ENCODE peak calls at places on chromosomes 4 and X, in four cellular contexts. H is tibial nerve, I is A549, A is cardiac muscle cell. G is an unnamed sample.

GRCh38 chrX:145817299-145817665 is 347 bp upstream of the SLITRK2 start:
- DNase-seq in H (no peak), I (no peak), A (peak; percentile 1), G (no peak)

GRCh38 chr4:147312376-147313046 is 168.4 kb upstream of the EDNRA start:
- DNase-seq in H (no peak), I (no peak), A (peak; percentile 70), G (no peak)

GRCh38 chr4:146654976-146655761 is 16.5 kb downstream of the POU4F2 start:
- DNase-seq in H (no peak), I (no peak), A (peak; percentile 38), G (no peak)

GRCh38 chrX:44012484-44013096 is 39.4 kb upstream of the NDP start:
- DNase-seq in H (peak; percentile 5), I (peak; percentile 31), A (peak; percentile 50), G (peak; percentile 18)

GRCh38 chrX:66635360-66635759 is 3.5 kb downstream of the EDA2R start:
- DNase-seq in H (no peak), I (no peak), A (peak; percentile 72), G (no peak)

GRCh38 chrX:23118890-23119527 is 119.2 kb downstream of the DDX53 start:
- DNase-seq in H (no peak), I (no peak), A (no peak), G (no peak)

GRCh38 chrX:153646620-153647373 is at the start of gene DUSP9:
- DNase-seq in H (no peak), I (peak; percentile 69), A (peak; percentile 37), G (no peak)

GRCh38 chr4:8907596-8908205 is 36.1 kb upstream of the HMX1 start:
- DNase-seq in H (no peak), I (no peak), A (no peak), G (no peak)

GRCh38 chr4:7295917-7296660 is 103.8 kb downstream of the SORCS2 start:
- DNase-seq in H (peak; percentile 61), I (peak; percentile 18), A (peak; percentile 39), G (no peak)

GRCh38 chrX:12956704-12957541 is 18.0 kb upstream of the TMSB4X start:
- DNase-seq in H (no peak), I (peak; percentile 52), A (peak; percentile 56), G (peak; percentile 19)

GRCh38 chrX:113399501-113400192 is 559.0 kb upstream of the AMOT start:
- DNase-seq in H (no peak), I (no peak), A (peak; percentile 16), G (no peak)

GRCh38 chr4:1499465-1499864 is 93.2 kb upstream of the NKX1-1 start:
- DNase-seq in H (no peak), I (no peak), A (no peak), G (no peak)

GRCh38 chr4:55437823-55438222 is 42.1 kb downstream of the TMEM165 start:
- DNase-seq in H (no peak), I (no peak), A (no peak), G (no peak)

GRCh38 chr4:23717528-23718248 is 172.2 kb downstream of the PPARGC1A start:
- DNase-seq in H (no peak), I (peak; percentile 37), A (peak; percentile 43), G (no peak)

GRCh38 chr4:54322817-54323417 is 93.8 kb downstream of the PDGFRA start:
- DNase-seq in H (peak; percentile 73), I (peak; percentile 37), A (peak; percentile 70), G (peak; percentile 30)

GRCh38 chr4:48315728-48316630 is 25.4 kb upstream of the SLAIN2 start:
- DNase-seq in H (peak; percentile 24), I (peak; percentile 27), A (peak; percentile 83), G (no peak)

GRCh38 chrX:118727686-118728339 is 407 bp downstream of the IL13RA1 start:
- DNase-seq in H (no peak), I (no peak), A (peak; percentile 39), G (peak; percentile 23)

GRCh38 chrX:45011131-45011530 is 138.1 kb downstream of the KDM6A start:
- DNase-seq in H (no peak), I (peak; percentile 25), A (peak; percentile 20), G (no peak)

GRCh38 chr4:148203056-148203898 is 238.9 kb downstream of the NR3C2 start:
- DNase-seq in H (no peak), I (no peak), A (no peak), G (no peak)

GRCh38 chr4:84582988-84583870 is at the start of gene CDS1:
- DNase-seq in H (no peak), I (peak; percentile 6), A (no peak), G (no peak)

GRCh38 chrX:50874878-50875277 is 35.7 kb upstream of the BMP15 start:
- DNase-seq in H (no peak), I (no peak), A (no peak), G (no peak)

GRCh38 chrX:149493567-149494562 is 11.2 kb downstream of the IDS start:
- DNase-seq in H (no peak), I (no peak), A (no peak), G (no peak)

GRCh38 chrX:151384807-151385206 is 12.2 kb upstream of the VMA21 start:
- DNase-seq in H (no peak), I (no peak), A (no peak), G (no peak)

GRCh38 chr4:14022428-14022827 is 394.9 kb upstream of the BOD1L1 start:
- DNase-seq in H (no peak), I (no peak), A (peak; percentile 25), G (no peak)

GRCh38 chr4:30865676-30866075 is 145.5 kb downstream of the PCDH7 start:
- DNase-seq in H (no peak), I (no peak), A (no peak), G (no peak)

GRCh38 chrX:107561468-107562215 is 66.7 kb upstream of the PRPS1 start:
- DNase-seq in H (no peak), I (no peak), A (peak; percentile 7), G (no peak)

GRCh38 chrX:71652405-71652804 is 14.9 kb upstream of the LOC101059915 start:
- DNase-seq in H (peak; percentile 63), I (peak; percentile 39), A (peak; percentile 65), G (no peak)

GRCh38 chr4:87353592-87353991 is 30.9 kb upstream of the HSD17B13 start:
- DNase-seq in H (peak; percentile 48), I (no peak), A (peak; percentile 71), G (no peak)

GRCh38 chr4:20137176-20137575 is 114.5 kb upstream of the SLIT2 start:
- DNase-seq in H (no peak), I (no peak), A (peak; percentile 30), G (no peak)

GRCh38 chr4:1720163-1720983 is 750 bp downstream of the TMEM129 start:
- DNase-seq in H (no peak), I (no peak), A (peak; percentile 53), G (peak; percentile 40)

GRCh38 chr4:46370531-46370930 is 19.4 kb downstream of the GABRA2 start:
- DNase-seq in H (no peak), I (no peak), A (no peak), G (no peak)

GRCh38 chrX:71183341-71183740 is 38.7 kb downstream of the NLGN3 start:
- DNase-seq in H (no peak), I (no peak), A (peak; percentile 9), G (no peak)

GRCh38 chr4:133559987-133560386 is 410.9 kb downstream of the PCDH10 start:
- DNase-seq in H (no peak), I (no peak), A (no peak), G (no peak)

GRCh38 chr4:40182041-40182440 is 14.8 kb upstream of the RHOH start:
- DNase-seq in H (no peak), I (no peak), A (no peak), G (no peak)

GRCh38 chr4:40180356-40180755 is 16.5 kb upstream of the RHOH start:
- DNase-seq in H (no peak), I (no peak), A (peak; percentile 77), G (no peak)

GRCh38 chr4:40183615-40184411 is 13.0 kb upstream of the RHOH start:
- DNase-seq in H (no peak), I (no peak), A (peak; percentile 11), G (no peak)

GRCh38 chr4:40185830-40186664 is 10.8 kb upstream of the RHOH start:
- DNase-seq in H (no peak), I (no peak), A (no peak), G (no peak)

GRCh38 chr4:40182979-40183378 is 13.9 kb upstream of the RHOH start:
- DNase-seq in H (no peak), I (no peak), A (no peak), G (no peak)
- H3K4me3 ChIP-seq in H (no peak overlapping the region), I (no peak overlapping the region), A (no peak overlapping the region), G (no peak overlapping the region)

GRCh38 chr4:165875446-165875845 is 2.4 kb downstream of the TLL1 start:
- DNase-seq in H (no peak), I (no peak), A (no peak), G (no peak)
- H3K4me3 ChIP-seq in H (peak overlapping the region; percentile 59), I (no peak overlapping the region), A (no peak overlapping the region), G (no peak overlapping the region)

DNA sequence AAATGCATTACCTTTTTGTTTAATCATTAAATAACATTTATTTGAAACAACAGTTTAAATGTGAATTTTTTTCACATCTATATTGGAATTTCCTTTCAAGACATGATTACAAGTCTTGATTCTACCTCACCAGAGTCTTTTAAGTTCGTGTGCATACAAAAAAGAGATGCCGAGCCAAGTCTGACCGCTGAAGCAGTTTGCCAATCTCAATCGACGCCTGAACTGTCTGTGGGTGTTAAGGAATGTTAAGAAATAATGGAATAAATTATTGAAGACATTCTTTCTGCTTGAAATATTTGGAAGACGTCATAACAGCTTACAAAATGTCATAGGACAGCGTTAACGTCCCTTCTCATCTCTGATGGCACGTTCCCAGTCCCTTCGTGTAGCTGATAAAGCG is 27.9 kb upstream of the TNIP3 start:
- DNase-seq in H (no peak), I (no peak), A (peak; percentile 87), G (no peak)
- H3K4me3 ChIP-seq in H (peak overlapping the region; percentile 10), I (peak overlapping the region; percentile 8), A (no peak overlapping the region), G (peak overlapping the region; percentile 28)

GRCh38 chr4:184096561-184097239 is 121.0 kb downstream of the ENPP6 start:
- DNase-seq in H (no peak), I (no peak), A (peak; percentile 20), G (no peak)
- H3K4me3 ChIP-seq in H (peak overlapping the region; percentile 42), I (no peak overlapping the region), A (no peak overlapping the region), G (peak overlapping the region; percentile 54)

GRCh38 chrX:39772057-39772832 is 325.5 kb downstream of the BCOR start:
- DNase-seq in H (no peak), I (no peak), A (peak; percentile 37), G (peak; percentile 21)
- H3K4me3 ChIP-seq in H (no peak overlapping the region), I (no peak overlapping the region), A (no peak overlapping the region), G (no peak overlapping the region)

DNA sequence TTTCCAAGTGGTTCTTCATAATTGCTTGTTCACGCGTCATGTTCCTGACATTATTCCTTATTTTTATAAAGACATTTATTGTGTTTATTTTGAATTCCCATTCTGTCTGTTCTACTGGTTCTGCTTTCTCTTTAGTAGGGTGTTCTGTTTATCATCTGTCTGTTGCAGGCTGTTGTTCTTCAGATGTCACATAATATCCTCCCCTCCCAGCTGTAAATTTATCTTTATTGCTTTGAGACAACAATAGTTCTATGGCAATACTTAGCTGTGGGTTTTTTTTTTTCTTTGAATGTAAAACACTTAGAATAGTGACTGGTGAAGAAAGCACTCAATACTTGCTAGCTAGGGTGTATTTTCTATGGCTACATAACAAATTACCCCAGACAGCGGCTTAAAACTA is 63.6 kb upstream of the ENPEP start:
- DNase-seq in H (no peak), I (no peak), A (no peak), G (no peak)
- H3K4me3 ChIP-seq in H (no peak overlapping the region), I (no peak overlapping the region), A (no peak overlapping the region), G (no peak overlapping the region)

GRCh38 chr4:17521595-17521994 is 6.6 kb downstream of the CLRN2 start:
- DNase-seq in H (no peak), I (no peak), A (no peak), G (no peak)
- H3K4me3 ChIP-seq in H (no peak overlapping the region), I (no peak overlapping the region), A (no peak overlapping the region), G (no peak overlapping the region)

GRCh38 chrX:38221391-38221929 is 789 bp upstream of the SRPX start:
- DNase-seq in H (no peak), I (no peak), A (peak; percentile 51), G (no peak)
- H3K4me3 ChIP-seq in H (peak overlapping the region; percentile 67), I (peak overlapping the region; percentile 45), A (no peak overlapping the region), G (no peak overlapping the region)